ENCODE peak calls at places on chromosomes 6 and 20, in ten cellular contexts. Y, I, F, E, L, T, H, J, S and Q are unnamed samples.
A peak's percentile ranks its signal among the peaks of the same experiment; 100 is the strongest.

GRCh38 chr6:72458521-72458920 is 163.3 kb upstream of the KCNQ5 start:
- DNase-seq in H (no peak), L (no peak), E (no peak), Y (no peak), J (no peak), I (no peak), T (no peak), F (no peak), S (no peak), Q (no peak)

GRCh38 chr20:53126185-53126584 is 154.0 kb downstream of the TSHZ2 start:
- DNase-seq in J (no peak), T (no peak), F (no peak), S (no peak), E (no peak), Y (no peak), L (no peak), H (no peak), I (no peak), Q (no peak)

GRCh38 chr20:10111144-10111771 is 76.5 kb downstream of the ANKEF1 start:
- DNase-seq in H (no peak), S (no peak), T (no peak), I (no peak), J (no peak), Y (no peak), F (no peak), E (no peak), L (no peak), Q (no peak)

GRCh38 chr6:159151266-159151855 is 17.8 kb upstream of the FNDC1 start:
- DNase-seq in J (peak; percentile 66), F (peak; percentile 54), Y (peak; percentile 75), S (no peak), E (no peak), H (peak; percentile 58), I (no peak), T (no peak), L (peak; percentile 77), Q (no peak)

GRCh38 chr6:29792123-29793035 is 35.2 kb upstream of the HLA-G start:
- DNase-seq in H (peak; percentile 50), I (no peak), L (peak; percentile 90), S (peak; percentile 34), T (peak; percentile 41), E (peak; percentile 88), F (peak; percentile 62), J (peak; percentile 72), Y (peak; percentile 24), Q (peak; percentile 59)

GRCh38 chr20:48538058-48538825 is 289.6 kb downstream of the PREX1 start:
- DNase-seq in Y (peak; percentile 88), J (no peak), F (no peak), E (peak; percentile 56), I (peak; percentile 56), L (peak; percentile 58), S (no peak), H (no peak), T (peak; percentile 27), Q (no peak)

GRCh38 chr6:77740380-77740779 is 87.5 kb downstream of the MEI4 start:
- DNase-seq in E (no peak), Y (peak; percentile 57), S (no peak), J (no peak), I (no peak), F (no peak), T (no peak), H (peak; percentile 21), L (no peak), Q (no peak)

GRCh38 chr20:33667245-33668086 is 723 bp downstream of the ACTL10 start:
- DNase-seq in H (peak; percentile 90), F (peak; percentile 83), E (peak; percentile 69), I (no peak), L (peak; percentile 70), J (peak; percentile 56), S (peak; percentile 50), T (peak; percentile 79), Y (peak; percentile 78), Q (no peak)

GRCh38 chr6:9657994-9658393 is 756.9 kb downstream of the TFAP2A start:
- DNase-seq in S (no peak), E (no peak), I (no peak), H (no peak), F (no peak), Y (peak; percentile 48), J (no peak), T (no peak), L (no peak), Q (no peak)

DNA sequence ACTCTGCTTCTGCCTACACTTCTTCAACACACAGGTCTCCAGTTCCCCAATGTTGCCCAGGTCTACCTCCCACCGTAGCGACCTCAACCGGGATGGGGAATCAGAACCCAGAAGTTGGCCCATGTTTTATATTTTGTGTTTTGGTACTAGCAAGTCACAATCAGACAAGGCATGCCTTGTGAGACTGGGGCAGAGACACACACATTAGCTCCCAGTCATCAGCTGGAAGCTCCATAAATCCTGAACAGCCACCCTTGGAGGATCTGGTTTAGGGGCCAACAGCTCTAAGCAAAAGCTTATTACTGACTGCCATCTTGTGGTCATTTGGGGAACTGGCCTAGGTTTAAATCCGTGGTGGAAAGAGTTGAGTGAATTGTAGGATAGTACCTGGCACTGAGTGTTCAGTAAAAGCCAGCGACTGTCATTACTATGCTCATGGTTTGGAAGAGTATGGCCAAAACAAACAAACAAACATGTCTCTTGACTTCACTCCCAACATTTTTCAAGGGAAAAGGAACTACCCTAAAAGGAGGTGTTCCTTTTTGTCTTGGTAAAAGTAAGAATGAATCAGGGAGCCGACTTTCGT is 40.5 kb downstream of the PIM1 start:
- DNase-seq in H (peak; percentile 81), Y (peak; percentile 91), S (peak; percentile 90), I (no peak), T (peak; percentile 72), J (peak; percentile 87), F (peak; percentile 56), E (no peak), L (peak; percentile 93), Q (peak; percentile 54)
- TF ChIP-seq CTCF in H (peak; percentile 90), Y (peak; percentile 91), S (peak; percentile 92), I (peak; percentile 88), T (peak; percentile 95), J (peak; percentile 97), F (peak; percentile 94), E (peak; percentile 94), L (peak; percentile 95), Q (peak; percentile 93)

GRCh38 chr6:116120430-116120829 is 5.5 kb downstream of the COL10A1 start:
- DNase-seq in Y (no peak), T (no peak), I (no peak), J (no peak), E (no peak), S (no peak), F (no peak), H (no peak), L (no peak), Q (no peak)

GRCh38 chr6:116111552-116112528 is 11.2 kb downstream of the NT5DC1 start:
- DNase-seq in E (no peak), J (peak; percentile 69), F (no peak), I (no peak), Y (peak; percentile 67), T (no peak), S (no peak), H (peak; percentile 64), L (peak; percentile 89), Q (no peak)

GRCh38 chr6:116113386-116113785 is 12.5 kb downstream of the COL10A1 start:
- DNase-seq in H (no peak), Y (no peak), E (no peak), T (no peak), L (no peak), I (no peak), J (no peak), S (no peak), F (no peak), Q (no peak)

GRCh38 chr6:116118608-116119007 is 7.3 kb downstream of the COL10A1 start:
- DNase-seq in S (no peak), I (peak; percentile 12), H (no peak), F (no peak), J (no peak), E (no peak), T (no peak), L (no peak), Y (peak; percentile 42), Q (no peak)

DNA sequence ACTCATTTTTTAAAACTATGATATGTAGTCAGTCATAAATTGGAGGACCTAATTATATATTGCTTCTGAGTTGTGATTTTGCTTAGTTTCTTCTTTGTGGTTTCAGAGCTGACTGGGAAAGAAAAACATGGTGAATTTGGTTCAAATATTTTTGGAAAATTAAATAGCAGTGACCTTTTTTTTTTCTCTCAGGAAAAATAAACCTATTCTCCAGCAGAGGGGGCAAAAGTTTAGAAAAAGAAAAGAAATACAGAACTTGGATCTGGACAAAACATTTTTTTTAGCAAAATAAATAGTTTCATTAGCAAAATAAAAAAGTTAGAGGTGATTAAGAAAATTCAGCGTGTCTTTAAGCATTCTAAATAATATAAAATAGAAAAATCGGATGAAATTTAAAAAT is 10.2 kb downstream of the COL10A1 start:
- DNase-seq in I (no peak), J (no peak), L (no peak), H (no peak), S (no peak), F (no peak), E (no peak), T (no peak), Y (peak; percentile 32), Q (no peak)
- TF ChIP-seq CTCF in I (peak; percentile 49), J (peak; percentile 43), L (peak; percentile 76), H (no peak), S (no peak), F (peak; percentile 56), E (peak; percentile 17), T (no peak), Y (peak; percentile 35), Q (peak; percentile 29)

GRCh38 chr6:26489926-26490575 is 10.1 kb upstream of the BTN1A1 start:
- DNase-seq in F (no peak), I (no peak), H (no peak), T (no peak), E (no peak), S (no peak), Y (no peak), L (no peak), J (no peak), Q (no peak)

GRCh38 chr6:26490576-26490964 is 9.5 kb upstream of the BTN1A1 start:
- DNase-seq in L (no peak), E (no peak), F (no peak), T (no peak), H (no peak), Y (no peak), J (no peak), S (no peak), I (no peak), Q (no peak)

GRCh38 chr6:26494117-26494516 is 6.0 kb upstream of the BTN1A1 start:
- DNase-seq in T (no peak), J (no peak), E (no peak), H (no peak), F (no peak), Y (no peak), S (no peak), I (no peak), L (no peak), Q (no peak)

GRCh38 chr6:26493258-26493657 is 6.8 kb upstream of the BTN1A1 start:
- DNase-seq in T (no peak), Y (peak; percentile 44), E (no peak), J (no peak), H (peak; percentile 62), L (no peak), F (no peak), S (no peak), I (no peak), Q (no peak)

GRCh38 chr6:26491604-26492003 is 8.5 kb upstream of the BTN1A1 start:
- DNase-seq in H (no peak), S (no peak), T (no peak), F (no peak), J (no peak), L (no peak), I (no peak), E (no peak), Y (no peak), Q (no peak)
- TF ChIP-seq CTCF in H (no peak), S (no peak), T (no peak), F (no peak), J (no peak), L (no peak), I (no peak), E (no peak), Y (no peak), Q (no peak)

GRCh38 chr6:155265843-155266535 is 2.2 kb downstream of the CLDN20 start:
- DNase-seq in E (no peak), Y (no peak), H (no peak), I (no peak), L (no peak), J (no peak), F (no peak), S (no peak), T (no peak), Q (no peak)
- TF ChIP-seq CTCF in E (no peak), Y (peak; percentile 16), H (no peak), I (peak; percentile 21), L (peak; percentile 58), J (no peak), F (no peak), S (no peak), T (no peak), Q (no peak)